ENCODE peak calls at places on chromosome 15, in six cellular contexts. V is GM06990; R is right cardiac atrium; K is endothelial cell; G is activated T-helper 1 cell treated with Interleukin-2 at 50 U/mL for 16 hours; T is activated naive CD8-positive, alpha-beta T cell treated with anti-CD3 and anti-CD28 coated beads, Interleukin-2, amount 50 U/mL, for 24 hours. H is an unnamed sample.

GRCh38 chr15:93291380-93291779 is 202.4 kb upstream of the RGMA start:
- DNase-seq in T (no peak), K (no peak), G (no peak), V (no peak), R (no peak), H (no peak)

GRCh38 chr15:100457201-100457600 is 71.5 kb downstream of the CERS3 start:
- DNase-seq in K (no peak), T (no peak), R (no peak), G (no peak), V (no peak), H (no peak)

GRCh38 chr15:68795298-68795848 is 25.3 kb downstream of the ANP32A start:
- DNase-seq in R (peak), T (peak), G (peak), K (peak), V (peak), H (peak)

GRCh38 chr15:84969257-84969656 is 12.4 kb upstream of the PDE8A start:
- DNase-seq in G (no peak), T (no peak), R (no peak), V (no peak), K (no peak), H (no peak)

GRCh38 chr15:37070686-37071085 is 29.7 kb downstream of the MEIS2 start:
- DNase-seq in V (no peak), G (no peak), K (no peak), R (no peak), T (no peak), H (no peak)

GRCh38 chr15:67176195-67176971 is 78.1 kb downstream of the AAGAB start:
- DNase-seq in K (no peak), T (no peak), R (peak), V (no peak), G (no peak), H (no peak)

GRCh38 chr15:63945005-63945788 is 101.1 kb downstream of the DAPK2 start:
- DNase-seq in R (peak), G (peak), V (peak), K (peak), T (peak), H (peak)

GRCh38 chr15:47769166-47769565 is 51.9 kb downstream of the SEMA6D start:
- DNase-seq in T (no peak), R (no peak), V (no peak), K (no peak), G (no peak), H (no peak)

GRCh38 chr15:29141908-29142747 is 127.5 kb downstream of the NSMCE3 start:
- DNase-seq in G (no peak), T (no peak), K (no peak), R (peak), V (no peak), H (no peak)

GRCh38 chr15:45648521-45649200 is 13.8 kb downstream of the SQOR start:
- DNase-seq in R (no peak), K (no peak), G (no peak), T (no peak), V (no peak), H (no peak)

GRCh38 chr15:56001476-56002078 is 8.2 kb upstream of the NEDD4 start:
- DNase-seq in G (no peak), T (no peak), K (no peak), V (no peak), R (no peak), H (no peak)

GRCh38 chr15:90126457-90127435 is 24.5 kb upstream of the IDH2 start:
- DNase-seq in V (no peak), R (peak), K (peak), G (no peak), T (no peak), H (no peak)

GRCh38 chr15:91530951-91531582 is 322.4 kb upstream of the SLCO3A1 start:
- DNase-seq in R (no peak), G (no peak), V (no peak), T (no peak), K (no peak), H (no peak)

GRCh38 chr15:66581972-66582537 is 16.3 kb upstream of the LCTL start:
- DNase-seq in K (no peak), T (no peak), V (no peak), G (no peak), R (peak), H (no peak)

GRCh38 chr15:69469467-69470191 is 17.0 kb downstream of the RPLP1 start:
- DNase-seq in K (no peak), R (no peak), V (no peak), T (no peak), G (no peak), H (no peak)

GRCh38 chr15:73127302-73127936 is 75.2 kb downstream of the NEO1 start:
- DNase-seq in T (no peak), G (no peak), K (peak), R (no peak), V (peak), H (no peak)

GRCh38 chr15:34318277-34319079 is 19.1 kb downstream of the SLC12A6 start:
- DNase-seq in V (peak), G (no peak), R (peak), K (peak), T (no peak), H (no peak)

GRCh38 chr15:52103217-52104207 is 9.1 kb downstream of the BCL2L10 start:
- DNase-seq in V (peak), K (no peak), R (no peak), T (no peak), G (no peak), H (no peak)

GRCh38 chr15:67895237-67895636 is 55.4 kb upstream of the RNU6-1 start:
- DNase-seq in R (no peak), V (no peak), G (no peak), T (no peak), K (no peak), H (no peak)

GRCh38 chr15:50127255-50127777 is 8.3 kb upstream of the ATP8B4 start:
- DNase-seq in K (no peak), V (no peak), G (no peak), R (no peak), T (no peak), H (no peak)

GRCh38 chr15:43270676-43271306 is 4.1 kb upstream of the TGM5 start:
- DNase-seq in G (no peak), K (no peak), R (no peak), V (no peak), T (no peak), H (no peak)

GRCh38 chr15:60972301-60972700 is 256.8 kb downstream of the RORA start:
- DNase-seq in G (no peak), R (no peak), K (no peak), V (no peak), T (no peak), H (no peak)